ENCODE peak calls at places on chromosomes 2 and 18, in four cellular contexts. N, O, K and F are unnamed samples.

GRCh38 chr2:67840460-67841068 is 222.2 kb downstream of the C1D start:
- DNase-seq in N (peak; percentile 82), K (peak; percentile 80), O (no peak), F (peak; percentile 61)

GRCh38 chr2:8267103-8267502 is 414.8 kb upstream of the ID2 start:
- DNase-seq in N (no peak), K (no peak), O (no peak), F (no peak)

GRCh38 chr2:240237609-240238151 is 97.2 kb upstream of the OTOS start:
- DNase-seq in O (no peak), N (peak; percentile 83), K (no peak), F (no peak)

GRCh38 chr2:214533511-214533910 is 122.7 kb downstream of the VWC2L start:
- DNase-seq in N (no peak), K (no peak), O (no peak), F (no peak)

GRCh38 chr2:181022652-181023051 is 42.2 kb downstream of the UBE2E3 start:
- DNase-seq in O (no peak), N (no peak), K (no peak), F (no peak)

GRCh38 chr2:142757111-142757510 is 120.4 kb upstream of the KYNU start:
- DNase-seq in O (no peak), K (no peak), N (peak; percentile 7), F (no peak)

GRCh38 chr18:681985-682384 is 24.5 kb downstream of the TYMS start:
- DNase-seq in K (no peak), O (no peak), N (no peak), F (no peak)

GRCh38 chr2:82027901-82028570 is 1723.5 kb upstream of the LRRTM1 start:
- DNase-seq in N (no peak), K (no peak), O (no peak), F (no peak)

GRCh38 chr2:52877703-52878102 is 889.9 kb upstream of the CHAC2 start:
- DNase-seq in N (no peak), O (no peak), K (no peak), F (no peak)

GRCh38 chr2:229601936-229602335 is 112.4 kb downstream of the DNER start:
- DNase-seq in K (no peak), N (no peak), O (no peak), F (no peak)

GRCh38 chr2:6826081-6826913 is 39.4 kb downstream of the CMPK2 start:
- DNase-seq in K (peak; percentile 41), N (peak; percentile 84), O (peak; percentile 58), F (peak; percentile 45)

GRCh38 chr18:61322265-61322873 is 10.9 kb upstream of the CDH20 start:
- DNase-seq in K (peak; percentile 83), N (peak; percentile 77), O (no peak), F (peak; percentile 59)

GRCh38 chr18:48885266-48885950 is 65.4 kb downstream of the SMAD7 start:
- DNase-seq in O (no peak), N (no peak), K (no peak), F (no peak)

GRCh38 chr2:4424153-4424552 is 720.8 kb downstream of the DCDC2C start:
- DNase-seq in O (no peak), K (no peak), N (no peak), F (no peak)

GRCh38 chr2:70994445-70995226 is at the start of gene TEX261:
- DNase-seq in K (peak; percentile 96), N (peak; percentile 93), O (peak; percentile 34), F (peak; percentile 92)

GRCh38 chr2:239318790-239319189 is 82.0 kb downstream of the HDAC4 start:
- DNase-seq in K (no peak), O (no peak), N (peak; percentile 55), F (no peak)

GRCh38 chr18:9627642-9628041 is 13.3 kb upstream of the PPP4R1 start:
- DNase-seq in N (peak; percentile 72), O (no peak), K (no peak), F (no peak)

GRCh38 chr2:70712916-70713315 is 55.1 kb downstream of the ADD2 start:
- DNase-seq in K (no peak), N (no peak), O (no peak), F (no peak)

GRCh38 chr2:241123816-241124536 is 21.9 kb upstream of the MTERF4 start:
- DNase-seq in O (no peak), K (no peak), N (peak; percentile 18), F (no peak)

GRCh38 chr18:45835057-45835634 is 9.7 kb downstream of the SIGLEC15 start:
- DNase-seq in N (no peak), O (no peak), K (no peak), F (no peak)

GRCh38 chr2:149033716-149034115 is 4.8 kb upstream of the LYPD6B start:
- DNase-seq in N (no peak), K (peak; percentile 46), O (no peak), F (no peak)

GRCh38 chr2:1366546-1367134 is 46.6 kb upstream of the TPO start:
- DNase-seq in K (no peak), O (no peak), N (no peak), F (no peak)

GRCh38 chr18:52694804-52695203 is 354.8 kb downstream of the DCC start:
- DNase-seq in O (no peak), N (peak; percentile 31), K (peak; percentile 42), F (peak; percentile 15)

GRCh38 chr2:407630-408029 is 119.7 kb upstream of the ALKAL2 start:
- DNase-seq in O (no peak), N (no peak), K (no peak), F (no peak)

GRCh38 chr2:38722271-38723115 is 28.7 kb downstream of the SRSF7 start:
- DNase-seq in K (no peak), O (no peak), N (no peak), F (peak; percentile 75)

GRCh38 chr2:27445615-27446014 is 3.4 kb downstream of the KRTCAP3 start:
- DNase-seq in N (no peak), O (no peak), K (no peak), F (no peak)

GRCh38 chr2:110768591-110768990 is 36.2 kb downstream of the ACOXL start:
- DNase-seq in K (peak; percentile 81), N (no peak), O (no peak), F (no peak)

GRCh38 chr18:56516769-56517168 is 121.6 kb downstream of the TXNL1 start:
- DNase-seq in N (peak; percentile 75), O (no peak), K (no peak), F (no peak)

GRCh38 chr2:28174211-28174610 is 218.4 kb upstream of the FOSL2 start:
- DNase-seq in K (no peak), N (no peak), O (no peak), F (no peak)

GRCh38 chr18:74995404-74995737 is 213.6 kb downstream of the PTGR3 start:
- DNase-seq in K (no peak), N (no peak), O (no peak), F (no peak)

GRCh38 chr18:58580623-58581022 is 48.3 kb downstream of the ALPK2 start:
- DNase-seq in N (peak; percentile 57), K (peak; percentile 38), O (no peak), F (no peak)

GRCh38 chr18:5890261-5890605 is 5.1 kb downstream of the TMEM200C start:
- DNase-seq in O (no peak), K (no peak), N (no peak), F (peak; percentile 17)

GRCh38 chr18:5894215-5894612 is 1.1 kb downstream of the TMEM200C start:
- DNase-seq in N (no peak), K (no peak), O (no peak), F (no peak)

GRCh38 chr18:5892772-5893431 is 2.4 kb downstream of the TMEM200C start:
- DNase-seq in K (no peak), O (no peak), N (no peak), F (no peak)

GRCh38 chr18:5890606-5891360 is 4.5 kb downstream of the TMEM200C start:
- DNase-seq in O (no peak), K (peak; percentile 84), N (no peak), F (peak; percentile 75)

GRCh38 chr18:5891361-5892215 is 3.7 kb downstream of the TMEM200C start:
- DNase-seq in O (no peak), N (no peak), K (no peak), F (no peak)
- TF ChIP-seq EZH2 in O (no peak), N (no peak), K (no peak), F (no peak)

DNA sequence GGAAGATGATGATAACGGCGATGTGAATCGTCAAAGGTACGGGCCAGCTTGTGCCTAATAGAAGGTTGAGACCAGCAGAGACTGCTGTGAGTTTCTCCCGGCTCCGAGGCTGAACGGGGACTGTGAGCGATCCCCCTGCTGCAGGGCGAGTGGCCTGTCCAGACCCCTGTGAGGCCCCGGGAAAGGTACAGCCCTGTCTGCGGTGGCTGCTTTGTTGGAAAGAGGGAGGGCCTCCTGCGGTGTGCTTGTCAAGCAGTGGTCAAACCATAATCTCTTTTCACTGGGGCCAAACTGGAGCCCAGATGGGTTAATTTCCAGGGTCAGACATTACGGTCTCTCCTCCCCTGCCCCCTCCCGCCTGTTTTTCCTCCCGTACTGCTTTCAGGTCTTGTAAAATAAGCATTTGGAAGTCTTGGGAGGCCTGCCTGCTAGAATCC is 3.0 kb downstream of the FZD7 start:
- DNase-seq in K (peak; percentile 91), N (peak; percentile 46), O (no peak), F (no peak)
- H3K9ac ChIP-seq in K (peak overlapping the region; percentile 27), N (peak overlapping the region; percentile 70), O (no peak overlapping the region), F (no peak overlapping the region)

GRCh38 chr2:238238311-238238765 is 1.5 kb downstream of the HES6 start:
- DNase-seq in O (no peak), N (no peak), K (no peak), F (no peak)

GRCh38 chr2:238240761-238241711 is 1.2 kb upstream of the HES6 start:
- DNase-seq in K (peak; percentile 96), O (no peak), N (peak; percentile 35), F (peak; percentile 91)

GRCh38 chr2:238238766-238239551 is 879 bp downstream of the HES6 start:
- DNase-seq in O (no peak), N (peak; percentile 31), K (peak; percentile 49), F (peak; percentile 38)

GRCh38 chr2:238239552-238239871 is 326 bp downstream of the HES6 start:
- DNase-seq in K (peak; percentile 71), O (no peak), N (peak; percentile 46), F (peak; percentile 40)

GRCh38 chr2:238239872-238240760 is at the start of gene HES6:
- DNase-seq in K (peak; percentile 98), O (no peak), N (peak; percentile 95), F (peak; percentile 94)
- TF ChIP-seq EZH2 in K (no peak), O (no peak), N (no peak), F (no peak)

GRCh38 chr18:26549103-26549485 is 741 bp upstream of the KCTD1 start:
- DNase-seq in O (no peak), K (no peak), N (peak; percentile 74), F (peak; percentile 26)
- H3K9ac ChIP-seq in O (peak overlapping the region; percentile 83), K (no peak overlapping the region), N (peak overlapping the region; percentile 73), F (peak overlapping the region; percentile 59)